ENCODE peak calls at places on chromosome 11, in six cellular contexts. F is HL-60, Y is left lung, L is stomach, G is small intestine, C is cardiac muscle cell. H is an unnamed sample.

GRCh38 chr11:62157603-62158002 is 32.4 kb upstream of the SCGB1D1 start:
- DNase-seq in F (no peak), Y (no peak), L (no peak), G (no peak), C (no peak), H (no peak)

GRCh38 chr11:134032501-134033091 is 36.3 kb upstream of the JAM3 start:
- DNase-seq in F (no peak), Y (no peak), L (no peak), G (no peak), C (no peak), H (no peak)

GRCh38 chr11:100719809-100720221 is 32.7 kb downstream of the ARHGAP42 start:
- DNase-seq in F (no peak), Y (no peak), L (peak; percentile 66), G (peak; percentile 70), C (peak; percentile 92), H (no peak)

GRCh38 chr11:40166892-40167291 is 1292.6 kb downstream of the LRRC4C start:
- DNase-seq in F (no peak), Y (no peak), L (no peak), G (no peak), C (peak; percentile 3), H (no peak)

GRCh38 chr11:115267871-115268270 is 236.3 kb downstream of the CADM1 start:
- DNase-seq in F (no peak), Y (no peak), L (no peak), G (no peak), C (no peak), H (no peak)

GRCh38 chr11:96715208-96715607 is 325.4 kb downstream of the JRKL start:
- DNase-seq in F (no peak), Y (no peak), L (no peak), G (no peak), C (peak; percentile 35), H (no peak)

GRCh38 chr11:1992111-1992510 is 5.5 kb downstream of the H19 start:
- DNase-seq in F (no peak), Y (peak; percentile 16), L (no peak), G (no peak), C (no peak), H (no peak)

GRCh38 chr11:69130586-69131566 is 24.9 kb upstream of the SMIM38 start:
- DNase-seq in F (no peak), Y (peak; percentile 17), L (peak; percentile 83), G (no peak), C (no peak), H (no peak)

GRCh38 chr11:70169136-70169535 is 34.0 kb upstream of the FADD start:
- DNase-seq in F (no peak), Y (no peak), L (no peak), G (no peak), C (no peak), H (no peak)

GRCh38 chr11:70168405-70168754 is 34.7 kb upstream of the FADD start:
- DNase-seq in F (no peak), Y (no peak), L (no peak), G (no peak), C (no peak), H (no peak)

GRCh38 chr11:70167723-70168404 is 35.2 kb upstream of the FADD start:
- DNase-seq in F (no peak), Y (no peak), L (no peak), G (no peak), C (no peak), H (no peak)

GRCh38 chr11:70170596-70171210 is 32.4 kb upstream of the FADD start:
- DNase-seq in F (no peak), Y (no peak), L (no peak), G (no peak), C (no peak), H (no peak)

GRCh38 chr11:70169632-70170031 is 33.5 kb upstream of the FADD start:
- DNase-seq in F (no peak), Y (no peak), L (peak; percentile 83), G (no peak), C (no peak), H (no peak)
- H3K27me3 ChIP-seq in F (no peaks in the 10 kb centered on the region), Y (no peaks in the 10 kb centered on the region), L (peaks cover 23% of the 10 kb centered on the region), G (no peaks in the 10 kb centered on the region), C (no peaks in the 10 kb centered on the region), H (peaks cover 5% of the 10 kb centered on the region)

GRCh38 chr11:19511066-19511412 is 201.6 kb upstream of the NAV2 start:
- DNase-seq in F (no peak), Y (no peak), L (no peak), G (no peak), C (no peak), H (no peak)
- H3K27ac ChIP-seq in F (no peak overlapping the region), Y (no peak overlapping the region), L (no peak overlapping the region), G (no peak overlapping the region), C (no peak overlapping the region), H (no peak overlapping the region)

GRCh38 chr11:67409781-67410368 is 5.6 kb upstream of the CARNS1 start:
- DNase-seq in F (no peak), Y (no peak), L (peak; percentile 71), G (peak; percentile 63), C (no peak), H (no peak)
- H3K27me3 ChIP-seq in F (no peaks in the 10 kb centered on the region), Y (no peaks in the 10 kb centered on the region), L (peaks cover 87% of the 10 kb centered on the region), G (peaks cover 2% of the 10 kb centered on the region), C (peaks cover 3% of the 10 kb centered on the region), H (no peaks in the 10 kb centered on the region)

GRCh38 chr11:7969756-7970646 is 4.8 kb upstream of the NLRP10 start:
- DNase-seq in F (no peak), Y (no peak), L (no peak), G (no peak), C (no peak), H (no peak)

GRCh38 chr11:7967097-7967496 is 1.9 kb upstream of the NLRP10 start:
- DNase-seq in F (no peak), Y (no peak), L (no peak), G (no peak), C (no peak), H (no peak)

GRCh38 chr11:7971846-7972245 is 6.6 kb upstream of the NLRP10 start:
- DNase-seq in F (no peak), Y (no peak), L (no peak), G (no peak), C (peak; percentile 54), H (no peak)

GRCh38 chr11:7967826-7968225 is 2.6 kb upstream of the NLRP10 start:
- DNase-seq in F (no peak), Y (no peak), L (no peak), G (no peak), C (no peak), H (no peak)

GRCh38 chr11:7968686-7969085 is 3.4 kb upstream of the NLRP10 start:
- DNase-seq in F (no peak), Y (no peak), L (no peak), G (no peak), C (no peak), H (no peak)
- H3K27ac ChIP-seq in F (no peak overlapping the region), Y (no peak overlapping the region), L (no peak overlapping the region), G (no peak overlapping the region), C (no peak overlapping the region), H (no peak overlapping the region)